ENCODE peak calls at places on chromosomes 4 and X, in ten cellular contexts. One of them, this sample, is unnamed.

GRCh38 chr4:74675673-74676279 is 118.5 kb downstream of the BTC start:
- DNase-seq in tibial nerve: peak
- DNase-seq in endothelial cell of umbilical vein: peak
- DNase-seq in transverse colon: no peak
- DNase-seq in sigmoid colon: no peak
- DNase-seq in right lobe of liver: no peak
- DNase-seq in Peyer's patch: no peak
- DNase-seq in lower leg skin: no peak
- DNase-seq in ovary: no peak
- DNase-seq in esophagus squamous epithelium: no peak
- DNase-seq in this sample: no peak

GRCh38 chrX:35122756-35123155 is 180.2 kb downstream of the FAM47B start:
- DNase-seq in tibial nerve: no peak
- DNase-seq in endothelial cell of umbilical vein: no peak
- DNase-seq in transverse colon: no peak
- DNase-seq in sigmoid colon: no peak
- DNase-seq in right lobe of liver: no peak
- DNase-seq in Peyer's patch: no peak
- DNase-seq in lower leg skin: no peak
- DNase-seq in ovary: no peak
- DNase-seq in esophagus squamous epithelium: no peak
- DNase-seq in this sample: no peak

GRCh38 chrX:46561931-46562721 is 11.4 kb upstream of the CHST7 start:
- DNase-seq in tibial nerve: no peak
- DNase-seq in endothelial cell of umbilical vein: no peak
- DNase-seq in transverse colon: peak
- DNase-seq in sigmoid colon: no peak
- DNase-seq in right lobe of liver: no peak
- DNase-seq in Peyer's patch: no peak
- DNase-seq in lower leg skin: no peak
- DNase-seq in ovary: no peak
- DNase-seq in esophagus squamous epithelium: no peak
- DNase-seq in this sample: no peak

GRCh38 chr4:8893227-8893623 is 21.6 kb upstream of the HMX1 start:
- DNase-seq in tibial nerve: no peak
- DNase-seq in endothelial cell of umbilical vein: no peak
- DNase-seq in transverse colon: no peak
- DNase-seq in sigmoid colon: no peak
- DNase-seq in right lobe of liver: no peak
- DNase-seq in Peyer's patch: no peak
- DNase-seq in lower leg skin: no peak
- DNase-seq in ovary: no peak
- DNase-seq in esophagus squamous epithelium: no peak
- DNase-seq in this sample: no peak

GRCh38 chr4:24137963-24138601 is 248.2 kb upstream of the PPARGC1A start:
- DNase-seq in tibial nerve: no peak
- DNase-seq in endothelial cell of umbilical vein: no peak
- DNase-seq in transverse colon: peak
- DNase-seq in sigmoid colon: no peak
- DNase-seq in right lobe of liver: peak
- DNase-seq in Peyer's patch: peak
- DNase-seq in lower leg skin: no peak
- DNase-seq in ovary: no peak
- DNase-seq in esophagus squamous epithelium: no peak
- DNase-seq in this sample: no peak

GRCh38 chr4:74320559-74321118 is 12.4 kb downstream of the EPGN start:
- DNase-seq in tibial nerve: no peak
- DNase-seq in endothelial cell of umbilical vein: peak
- DNase-seq in transverse colon: peak
- DNase-seq in sigmoid colon: no peak
- DNase-seq in right lobe of liver: no peak
- DNase-seq in Peyer's patch: peak
- DNase-seq in lower leg skin: no peak
- DNase-seq in ovary: no peak
- DNase-seq in esophagus squamous epithelium: no peak
- DNase-seq in this sample: no peak

GRCh38 chr4:151012376-151012775 is 2.7 kb downstream of the LRBA start:
- DNase-seq in tibial nerve: no peak
- DNase-seq in endothelial cell of umbilical vein: no peak
- DNase-seq in transverse colon: no peak
- DNase-seq in sigmoid colon: no peak
- DNase-seq in right lobe of liver: no peak
- DNase-seq in Peyer's patch: no peak
- DNase-seq in lower leg skin: no peak
- DNase-seq in ovary: no peak
- DNase-seq in esophagus squamous epithelium: no peak
- DNase-seq in this sample: no peak

GRCh38 chrX:10534611-10535010 is 85.8 kb downstream of the MID1 start:
- DNase-seq in tibial nerve: no peak
- DNase-seq in endothelial cell of umbilical vein: no peak
- DNase-seq in transverse colon: no peak
- DNase-seq in sigmoid colon: no peak
- DNase-seq in right lobe of liver: no peak
- DNase-seq in Peyer's patch: no peak
- DNase-seq in lower leg skin: no peak
- DNase-seq in ovary: no peak
- DNase-seq in esophagus squamous epithelium: no peak
- DNase-seq in this sample: no peak

GRCh38 chr4:149897784-149898183 is 82.1 kb upstream of the IQCM start:
- DNase-seq in tibial nerve: no peak
- DNase-seq in endothelial cell of umbilical vein: peak
- DNase-seq in transverse colon: no peak
- DNase-seq in sigmoid colon: no peak
- DNase-seq in right lobe of liver: no peak
- DNase-seq in Peyer's patch: no peak
- DNase-seq in lower leg skin: no peak
- DNase-seq in ovary: no peak
- DNase-seq in esophagus squamous epithelium: no peak
- DNase-seq in this sample: no peak

GRCh38 chr4:49516796-49517195 is 530.7 kb downstream of the CWH43 start:
- DNase-seq in tibial nerve: no peak
- DNase-seq in endothelial cell of umbilical vein: no peak
- DNase-seq in transverse colon: no peak
- DNase-seq in sigmoid colon: peak
- DNase-seq in right lobe of liver: peak
- DNase-seq in Peyer's patch: no peak
- DNase-seq in lower leg skin: no peak
- DNase-seq in ovary: no peak
- DNase-seq in esophagus squamous epithelium: no peak
- DNase-seq in this sample: no peak

GRCh38 chr4:77927991-77928925 is 65.6 kb downstream of the MRPL1 start:
- DNase-seq in tibial nerve: no peak
- DNase-seq in endothelial cell of umbilical vein: peak
- DNase-seq in transverse colon: peak
- DNase-seq in sigmoid colon: no peak
- DNase-seq in right lobe of liver: no peak
- DNase-seq in Peyer's patch: no peak
- DNase-seq in lower leg skin: no peak
- DNase-seq in ovary: no peak
- DNase-seq in esophagus squamous epithelium: no peak
- DNase-seq in this sample: no peak

GRCh38 chrX:76454456-76454927 is 27.0 kb downstream of the MAGEE1 start:
- DNase-seq in tibial nerve: no peak
- DNase-seq in endothelial cell of umbilical vein: peak
- DNase-seq in transverse colon: no peak
- DNase-seq in sigmoid colon: no peak
- DNase-seq in right lobe of liver: no peak
- DNase-seq in Peyer's patch: no peak
- DNase-seq in lower leg skin: no peak
- DNase-seq in ovary: no peak
- DNase-seq in esophagus squamous epithelium: no peak
- DNase-seq in this sample: no peak

GRCh38 chrX:118495061-118495921 is at the start of gene DOCK11:
- DNase-seq in tibial nerve: peak
- DNase-seq in endothelial cell of umbilical vein: peak
- DNase-seq in transverse colon: peak
- DNase-seq in sigmoid colon: peak
- DNase-seq in right lobe of liver: peak
- DNase-seq in Peyer's patch: peak
- DNase-seq in lower leg skin: peak
- DNase-seq in ovary: peak
- DNase-seq in esophagus squamous epithelium: peak
- DNase-seq in this sample: peak

GRCh38 chr4:124279741-124280140 is 432.8 kb downstream of the ANKRD50 start:
- DNase-seq in tibial nerve: no peak
- DNase-seq in endothelial cell of umbilical vein: no peak
- DNase-seq in transverse colon: no peak
- DNase-seq in sigmoid colon: no peak
- DNase-seq in right lobe of liver: no peak
- DNase-seq in Peyer's patch: no peak
- DNase-seq in lower leg skin: no peak
- DNase-seq in ovary: no peak
- DNase-seq in esophagus squamous epithelium: no peak
- DNase-seq in this sample: no peak

GRCh38 chr4:51931461-51931860 is 88.5 kb downstream of the DCUN1D4 start:
- DNase-seq in tibial nerve: no peak
- DNase-seq in endothelial cell of umbilical vein: no peak
- DNase-seq in transverse colon: no peak
- DNase-seq in sigmoid colon: no peak
- DNase-seq in right lobe of liver: no peak
- DNase-seq in Peyer's patch: no peak
- DNase-seq in lower leg skin: no peak
- DNase-seq in ovary: no peak
- DNase-seq in esophagus squamous epithelium: no peak
- DNase-seq in this sample: no peak

GRCh38 chr4:185915817-185916216 is 103.8 kb upstream of the SORBS2 start:
- DNase-seq in tibial nerve: no peak
- DNase-seq in endothelial cell of umbilical vein: peak
- DNase-seq in transverse colon: no peak
- DNase-seq in sigmoid colon: no peak
- DNase-seq in right lobe of liver: no peak
- DNase-seq in Peyer's patch: no peak
- DNase-seq in lower leg skin: no peak
- DNase-seq in ovary: no peak
- DNase-seq in esophagus squamous epithelium: no peak
- DNase-seq in this sample: no peak

GRCh38 chrX:17814557-17814956 is 46.5 kb downstream of the RAI2 start:
- DNase-seq in tibial nerve: no peak
- DNase-seq in endothelial cell of umbilical vein: no peak
- DNase-seq in transverse colon: no peak
- DNase-seq in sigmoid colon: no peak
- DNase-seq in right lobe of liver: no peak
- DNase-seq in Peyer's patch: no peak
- DNase-seq in lower leg skin: no peak
- DNase-seq in ovary: no peak
- DNase-seq in esophagus squamous epithelium: no peak
- DNase-seq in this sample: no peak

GRCh38 chr4:11367371-11367770 is 61.3 kb downstream of the HS3ST1 start:
- DNase-seq in tibial nerve: peak
- DNase-seq in endothelial cell of umbilical vein: peak
- DNase-seq in transverse colon: peak
- DNase-seq in sigmoid colon: peak
- DNase-seq in right lobe of liver: no peak
- DNase-seq in Peyer's patch: no peak
- DNase-seq in lower leg skin: peak
- DNase-seq in ovary: peak
- DNase-seq in esophagus squamous epithelium: no peak
- DNase-seq in this sample: peak

GRCh38 chr4:146975535-146975934 is 29.9 kb upstream of the TTC29 start:
- DNase-seq in tibial nerve: no peak
- DNase-seq in endothelial cell of umbilical vein: peak
- DNase-seq in transverse colon: no peak
- DNase-seq in sigmoid colon: no peak
- DNase-seq in right lobe of liver: no peak
- DNase-seq in Peyer's patch: no peak
- DNase-seq in lower leg skin: no peak
- DNase-seq in ovary: no peak
- DNase-seq in esophagus squamous epithelium: no peak
- DNase-seq in this sample: no peak

GRCh38 chr4:40190880-40191815 is 5.7 kb upstream of the RHOH start:
- DNase-seq in tibial nerve: no peak
- DNase-seq in endothelial cell of umbilical vein: no peak
- DNase-seq in transverse colon: no peak
- DNase-seq in sigmoid colon: no peak
- DNase-seq in right lobe of liver: no peak
- DNase-seq in Peyer's patch: no peak
- DNase-seq in lower leg skin: no peak
- DNase-seq in ovary: no peak
- DNase-seq in esophagus squamous epithelium: no peak
- DNase-seq in this sample: no peak
- H3K4me3 ChIP-seq in tibial nerve: no peak
- H3K4me3 ChIP-seq in endothelial cell of umbilical vein: no peak
- H3K4me3 ChIP-seq in transverse colon: no peak
- H3K4me3 ChIP-seq in sigmoid colon: no peak
- H3K4me3 ChIP-seq in right lobe of liver: peak
- H3K4me3 ChIP-seq in Peyer's patch: no peak
- H3K4me3 ChIP-seq in lower leg skin: no peak
- H3K4me3 ChIP-seq in ovary: no peak
- H3K4me3 ChIP-seq in esophagus squamous epithelium: peak
- H3K4me3 ChIP-seq in this sample: no peak

GRCh38 chrX:150506486-150506885 is 61.9 kb upstream of the MTM1 start:
- DNase-seq in tibial nerve: no peak
- DNase-seq in endothelial cell of umbilical vein: peak
- DNase-seq in transverse colon: no peak
- DNase-seq in sigmoid colon: no peak
- DNase-seq in right lobe of liver: no peak
- DNase-seq in Peyer's patch: no peak
- DNase-seq in lower leg skin: no peak
- DNase-seq in ovary: no peak
- DNase-seq in esophagus squamous epithelium: no peak
- DNase-seq in this sample: no peak
- TF ChIP-seq POLR2A in tibial nerve: no peak
- TF ChIP-seq POLR2A in endothelial cell of umbilical vein: no peak
- TF ChIP-seq POLR2A in transverse colon: no peak
- TF ChIP-seq POLR2A in sigmoid colon: no peak
- TF ChIP-seq POLR2A in right lobe of liver: no peak
- TF ChIP-seq POLR2A in Peyer's patch: no peak
- TF ChIP-seq POLR2A in lower leg skin: no peak
- TF ChIP-seq POLR2A in ovary: no peak
- TF ChIP-seq POLR2A in esophagus squamous epithelium: no peak
- TF ChIP-seq POLR2A in this sample: no peak

DNA sequence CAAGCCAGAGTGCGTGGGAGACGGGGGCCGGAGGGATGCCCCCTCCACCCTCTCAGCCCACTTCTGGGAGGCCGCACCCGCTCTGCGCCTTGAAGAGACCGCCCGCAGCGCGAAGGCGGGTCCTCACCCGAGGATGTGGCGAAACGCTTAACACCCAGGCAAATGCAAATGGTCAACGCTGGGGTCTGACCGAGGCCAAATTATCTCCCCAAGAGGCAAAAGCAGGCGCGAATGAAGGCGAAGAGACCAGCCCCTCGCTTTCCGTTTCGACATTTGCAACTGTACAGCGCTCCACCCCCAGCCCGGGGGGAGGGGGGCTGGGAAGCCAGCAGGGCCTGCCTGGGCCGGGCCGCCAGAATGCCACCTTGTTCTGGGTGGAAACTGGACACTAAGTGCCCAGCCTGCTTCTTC is 137.7 kb upstream of the ZIC3 start:
- DNase-seq in tibial nerve: no peak
- DNase-seq in endothelial cell of umbilical vein: no peak
- DNase-seq in transverse colon: no peak
- DNase-seq in sigmoid colon: no peak
- DNase-seq in right lobe of liver: no peak
- DNase-seq in Peyer's patch: no peak
- DNase-seq in lower leg skin: no peak
- DNase-seq in ovary: no peak
- DNase-seq in esophagus squamous epithelium: no peak
- DNase-seq in this sample: no peak
- H3K4me3 ChIP-seq in tibial nerve: peak
- H3K4me3 ChIP-seq in endothelial cell of umbilical vein: peak
- H3K4me3 ChIP-seq in transverse colon: peak
- H3K4me3 ChIP-seq in sigmoid colon: peak
- H3K4me3 ChIP-seq in right lobe of liver: peak
- H3K4me3 ChIP-seq in Peyer's patch: peak
- H3K4me3 ChIP-seq in lower leg skin: peak
- H3K4me3 ChIP-seq in ovary: peak
- H3K4me3 ChIP-seq in esophagus squamous epithelium: peak
- H3K4me3 ChIP-seq in this sample: peak

GRCh38 chrX:151973262-151973661 is 1.2 kb downstream of the GABRE start:
- DNase-seq in tibial nerve: no peak
- DNase-seq in endothelial cell of umbilical vein: peak
- DNase-seq in transverse colon: no peak
- DNase-seq in sigmoid colon: no peak
- DNase-seq in right lobe of liver: no peak
- DNase-seq in Peyer's patch: no peak
- DNase-seq in lower leg skin: no peak
- DNase-seq in ovary: no peak
- DNase-seq in esophagus squamous epithelium: no peak
- DNase-seq in this sample: no peak
- TF ChIP-seq POLR2A in tibial nerve: no peak
- TF ChIP-seq POLR2A in endothelial cell of umbilical vein: no peak
- TF ChIP-seq POLR2A in transverse colon: no peak
- TF ChIP-seq POLR2A in sigmoid colon: no peak
- TF ChIP-seq POLR2A in right lobe of liver: no peak
- TF ChIP-seq POLR2A in Peyer's patch: no peak
- TF ChIP-seq POLR2A in lower leg skin: no peak
- TF ChIP-seq POLR2A in ovary: no peak
- TF ChIP-seq POLR2A in esophagus squamous epithelium: no peak
- TF ChIP-seq POLR2A in this sample: no peak